ENCODE peak calls at places on chromosome 13, in seven cellular contexts. H is OCI-LY7, O is PC-3, P is A549, Z is fibroblast of villous mesenchyme, R is astrocyte of the spinal cord, X is foreskin fibroblast. D is an unnamed sample.
A peak's percentile ranks its signal among the peaks of the same experiment; 100 is the strongest.

GRCh38 chr13:114069376-114070097 is 62.9 kb downstream of the RASA3 start:
- DNase-seq in H (no peak), O (no peak), P (no peak), Z (no peak), R (no peak), X (no peak), D (no peak)

GRCh38 chr13:101755228-101755887 is 302.9 kb downstream of the ITGBL1 start:
- DNase-seq in H (no peak), O (no peak), P (no peak), Z (peak; percentile 11), R (no peak), X (no peak), D (no peak)

GRCh38 chr13:31012285-31013024 is 80.0 kb downstream of the TEX26 start:
- DNase-seq in H (no peak), O (peak; percentile 19), P (peak; percentile 10), Z (peak; percentile 54), R (peak; percentile 44), X (peak; percentile 23), D (peak; percentile 31)

GRCh38 chr13:75704194-75704941 is 68.2 kb downstream of the LMO7 start:
- DNase-seq in H (no peak), O (peak; percentile 40), P (no peak), Z (peak; percentile 91), R (peak; percentile 75), X (peak; percentile 32), D (peak; percentile 71)

GRCh38 chr13:44050450-44051063 is 170.9 kb downstream of the LACC1 start:
- DNase-seq in H (peak; percentile 27), O (peak; percentile 62), P (no peak), Z (peak; percentile 51), R (peak; percentile 46), X (no peak), D (peak; percentile 48)

GRCh38 chr13:60165391-60166099 is 1.8 kb upstream of the DIAPH3 start:
- DNase-seq in H (no peak), O (no peak), P (no peak), Z (peak; percentile 72), R (no peak), X (no peak), D (peak; percentile 13)

GRCh38 chr13:109160887-109161669 is 531.7 kb downstream of the MYO16 start:
- DNase-seq in H (no peak), O (peak; percentile 44), P (no peak), Z (no peak), R (no peak), X (no peak), D (peak; percentile 82)

GRCh38 chr13:85379433-85379832 is 419.8 kb downstream of the SLITRK6 start:
- DNase-seq in H (peak; percentile 32), O (no peak), P (no peak), Z (no peak), R (no peak), X (no peak), D (no peak)

GRCh38 chr13:30796132-30796832 is 60.9 kb downstream of the ALOX5AP start:
- DNase-seq in H (peak; percentile 14), O (peak; percentile 83), P (peak; percentile 25), Z (peak; percentile 57), R (peak; percentile 61), X (peak; percentile 70), D (peak; percentile 75)

GRCh38 chr13:61029064-61029463 is 386.6 kb downstream of the PCDH20 start:
- DNase-seq in H (no peak), O (peak; percentile 7), P (no peak), Z (no peak), R (no peak), X (no peak), D (no peak)

GRCh38 chr13:98265669-98266551 is 88.8 kb upstream of the RNF113B start:
- DNase-seq in H (no peak), O (no peak), P (no peak), Z (no peak), R (peak; percentile 76), X (no peak), D (no peak)

GRCh38 chr13:48582086-48582485 is 49.2 kb upstream of the RCBTB2 start:
- DNase-seq in H (no peak), O (no peak), P (no peak), Z (no peak), R (no peak), X (no peak), D (no peak)

GRCh38 chr13:75415720-75416119 is 66.2 kb downstream of the TBC1D4 start:
- DNase-seq in H (no peak), O (peak; percentile 73), P (no peak), Z (peak; percentile 85), R (peak; percentile 95), X (peak; percentile 76), D (peak; percentile 72)

GRCh38 chr13:102273111-102273510 is 128.7 kb downstream of the FGF14 start:
- DNase-seq in H (no peak), O (no peak), P (no peak), Z (no peak), R (no peak), X (no peak), D (no peak)

DNA sequence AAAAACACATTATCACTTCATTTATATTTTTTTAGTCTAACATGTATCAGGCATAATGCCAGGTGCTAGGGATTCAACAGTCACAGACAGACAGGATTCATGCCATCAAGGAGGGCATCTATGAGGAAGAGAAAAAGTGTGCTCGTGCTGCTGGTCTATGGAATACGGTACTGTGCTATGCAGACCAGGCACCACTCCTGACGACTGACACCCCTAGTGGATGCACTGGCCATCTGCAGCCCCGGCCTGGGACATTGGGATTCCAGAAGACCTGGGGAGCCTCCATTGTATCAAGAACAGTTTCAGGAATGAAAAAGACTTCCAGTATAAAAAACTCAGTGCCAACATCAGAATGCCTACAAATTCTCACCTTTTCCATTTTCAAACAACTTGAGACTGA is 94.0 kb downstream of the KLF12 start:
- DNase-seq in H (peak; percentile 79), O (peak; percentile 31), P (peak; percentile 32), Z (no peak), R (peak; percentile 29), X (no peak), D (peak; percentile 45)
- TF ChIP-seq CTCF in H (peak; percentile 92), O (peak; percentile 58), P (no peak), Z (peak; percentile 42), R (peak; percentile 65), X (peak; percentile 44), D (peak; percentile 66)

DNA sequence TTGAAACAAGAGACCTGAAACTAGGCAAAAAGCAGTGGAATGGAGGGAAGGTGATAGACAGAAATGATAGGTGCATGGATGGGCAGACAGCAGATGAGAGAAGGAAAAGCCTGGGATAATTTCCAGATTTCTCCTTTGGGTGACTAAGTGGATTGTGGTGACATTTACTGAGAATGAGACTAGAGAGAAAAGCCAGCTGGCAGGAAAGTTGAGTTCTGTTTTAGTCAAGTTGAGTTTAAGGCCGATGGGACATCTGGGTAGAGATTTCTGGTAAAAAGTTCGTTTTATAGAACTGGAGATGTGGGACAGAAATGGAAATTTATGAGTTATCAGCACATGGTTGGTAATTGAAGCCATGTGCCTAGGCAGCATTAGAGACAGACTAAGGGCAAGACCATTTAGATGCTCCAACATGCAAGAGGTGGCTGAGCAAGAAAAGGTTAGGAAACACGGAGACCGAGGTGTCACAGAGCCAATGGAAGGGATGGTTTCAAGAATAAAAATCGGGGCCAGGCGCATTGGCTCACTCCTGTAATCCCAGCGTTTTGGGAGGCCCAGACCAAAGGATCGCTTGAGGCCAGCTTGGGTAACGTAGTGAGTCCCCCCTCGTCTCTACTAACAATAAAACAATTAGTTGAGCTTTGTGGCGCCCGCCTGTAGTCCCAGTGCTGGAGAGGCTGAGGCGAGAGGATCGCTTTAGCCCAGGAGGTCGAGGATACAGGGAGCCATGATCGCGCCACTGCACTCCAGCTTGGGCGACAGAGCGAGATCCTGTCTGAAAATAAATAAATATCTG is 9.6 kb upstream of the DGKH start:
- DNase-seq in H (no peak), O (no peak), P (no peak), Z (no peak), R (no peak), X (no peak), D (no peak)
- H3K4me3 ChIP-seq in H (no peak overlapping the region), O (peak overlapping the region; percentile 77), P (no peak overlapping the region), Z (peak overlapping the region; percentile 90), R (no peak overlapping the region), X (peak overlapping the region; percentile 69), D (no peak overlapping the region)

GRCh38 chr13:50969691-50970090 is 60.1 kb downstream of the RNASEH2B start:
- DNase-seq in H (no peak), O (no peak), P (no peak), Z (no peak), R (peak; percentile 11), X (no peak), D (peak; percentile 42)
- TF ChIP-seq CTCF in H (no peak), O (peak; percentile 31), P (no peak), Z (no peak), R (no peak), X (no peak), D (peak; percentile 44)

DNA sequence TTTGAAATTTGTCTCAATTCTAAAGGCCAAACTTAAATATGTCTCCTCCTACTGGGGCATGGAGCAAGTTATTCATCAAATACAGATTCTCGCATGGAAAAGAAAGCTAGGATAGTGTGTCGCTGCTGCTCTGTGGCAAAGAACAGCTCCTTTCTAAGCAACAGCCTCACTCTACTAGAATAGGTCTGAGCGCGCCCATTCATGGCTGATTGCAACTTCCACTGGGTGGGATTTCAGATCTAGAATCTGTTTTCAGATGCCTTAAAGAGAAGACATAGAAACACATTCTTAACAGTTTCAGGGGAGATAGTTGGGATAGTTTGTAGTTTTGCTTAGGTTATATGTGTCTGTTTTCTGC is 2.4 kb downstream of the RGCC start:
- DNase-seq in H (peak; percentile 58), O (no peak), P (no peak), Z (no peak), R (no peak), X (no peak), D (no peak)
- H3K4me3 ChIP-seq in H (peak overlapping the region; percentile 85), O (no peak overlapping the region), P (no peak overlapping the region), Z (peak overlapping the region; percentile 69), R (no peak overlapping the region), X (peak overlapping the region; percentile 64), D (no peak overlapping the region)

GRCh38 chr13:39823063-39823713 is 167.7 kb downstream of the COG6 start:
- DNase-seq in H (no peak), O (no peak), P (no peak), Z (no peak), R (no peak), X (no peak), D (no peak)

GRCh38 chr13:39820606-39821005 is 165.1 kb downstream of the COG6 start:
- DNase-seq in H (no peak), O (no peak), P (no peak), Z (no peak), R (no peak), X (no peak), D (no peak)

GRCh38 chr13:39821977-39822376 is 166.5 kb downstream of the COG6 start:
- DNase-seq in H (no peak), O (no peak), P (no peak), Z (no peak), R (no peak), X (no peak), D (no peak)

GRCh38 chr13:39822437-39822836 is 167.0 kb downstream of the COG6 start:
- DNase-seq in H (no peak), O (no peak), P (no peak), Z (no peak), R (no peak), X (no peak), D (peak; percentile 6)

GRCh38 chr13:39825886-39826285 is 170.4 kb downstream of the COG6 start:
- DNase-seq in H (no peak), O (no peak), P (no peak), Z (no peak), R (no peak), X (no peak), D (no peak)
- TF ChIP-seq CTCF in H (no peak), O (no peak), P (no peak), Z (no peak), R (no peak), X (no peak), D (no peak)

D was measured in epithelial cell of esophagus.